ENCODE peak calls at places on chromosomes 13 and 19, in four cellular contexts. E is breast epithelium; G is CD8-positive, alpha-beta T cell; Y is heart left ventricle. P is an unnamed sample.

GRCh38 chr19:5624741-5625140 is 1.9 kb downstream of the SAFB start:
- DNase-seq in Y (no peak), G (no peak), E (no peak), P (no peak)

GRCh38 chr19:47608908-47609879 is at the start of gene BICRA:
- DNase-seq in E (peak; percentile 83), G (peak; percentile 79), Y (peak; percentile 88), P (peak; percentile 77)

GRCh38 chr13:77387607-77388200 is 60.8 kb upstream of the MYCBP2 start:
- DNase-seq in Y (no peak), G (no peak), E (peak; percentile 19), P (no peak)

GRCh38 chr13:44276061-44276460 is 97.6 kb upstream of the SERP2 start:
- DNase-seq in E (no peak), G (no peak), Y (no peak), P (no peak)

GRCh38 chr19:16509141-16510061 is 13.2 kb downstream of the C19orf44 start:
- DNase-seq in Y (peak; percentile 73), E (peak; percentile 90), G (no peak), P (no peak)

GRCh38 chr13:104487006-104487405 is 1420.8 kb upstream of the SLC10A2 start:
- DNase-seq in G (no peak), Y (no peak), E (no peak), P (no peak)

GRCh38 chr19:55146078-55146647 is 2.8 kb downstream of the TNNT1 start:
- DNase-seq in E (no peak), Y (no peak), G (peak; percentile 26), P (no peak)

GRCh38 chr19:35249848-35250711 is 1.3 kb downstream of the LSR start:
- DNase-seq in E (no peak), Y (no peak), G (no peak), P (no peak)

GRCh38 chr19:16435238-16435911 is 36.4 kb downstream of the EPS15L1 start:
- DNase-seq in G (no peak), E (peak; percentile 57), Y (peak; percentile 77), P (no peak)

GRCh38 chr13:21225082-21225481 is 48.6 kb downstream of the MRPL57 start:
- DNase-seq in G (no peak), Y (no peak), E (no peak), P (no peak)

GRCh38 chr19:48966541-48967345 is 1.6 kb downstream of the FTL start:
- DNase-seq in G (no peak), Y (no peak), E (no peak), P (no peak)

GRCh38 chr19:15195987-15196682 is 4.7 kb downstream of the NOTCH3 start:
- DNase-seq in G (peak; percentile 38), Y (no peak), E (peak; percentile 80), P (no peak)

GRCh38 chr19:47106819-47107200 is 6.8 kb downstream of the ZC3H4 start:
- DNase-seq in Y (no peak), G (no peak), E (no peak), P (no peak)

GRCh38 chr13:65112123-65113075 is 2117.7 kb downstream of the PCDH9 start:
- DNase-seq in Y (no peak), E (no peak), G (no peak), P (no peak)

GRCh38 chr19:19461671-19462622 is 53.4 kb downstream of the TSSK6 start:
- DNase-seq in Y (peak; percentile 85), G (peak; percentile 46), E (no peak), P (peak; percentile 23)

GRCh38 chr19:19460258-19460731 is 54.8 kb downstream of the GATAD2A start:
- DNase-seq in G (peak; percentile 37), E (no peak), Y (no peak), P (no peak)

GRCh38 chr19:19459707-19460251 is 54.3 kb downstream of the GATAD2A start:
- DNase-seq in E (no peak), G (peak; percentile 70), Y (peak; percentile 64), P (peak; percentile 49)

GRCh38 chr19:19461306-19461670 is 54.1 kb downstream of the TSSK6 start:
- DNase-seq in G (no peak), Y (no peak), E (no peak), P (no peak)

DNA sequence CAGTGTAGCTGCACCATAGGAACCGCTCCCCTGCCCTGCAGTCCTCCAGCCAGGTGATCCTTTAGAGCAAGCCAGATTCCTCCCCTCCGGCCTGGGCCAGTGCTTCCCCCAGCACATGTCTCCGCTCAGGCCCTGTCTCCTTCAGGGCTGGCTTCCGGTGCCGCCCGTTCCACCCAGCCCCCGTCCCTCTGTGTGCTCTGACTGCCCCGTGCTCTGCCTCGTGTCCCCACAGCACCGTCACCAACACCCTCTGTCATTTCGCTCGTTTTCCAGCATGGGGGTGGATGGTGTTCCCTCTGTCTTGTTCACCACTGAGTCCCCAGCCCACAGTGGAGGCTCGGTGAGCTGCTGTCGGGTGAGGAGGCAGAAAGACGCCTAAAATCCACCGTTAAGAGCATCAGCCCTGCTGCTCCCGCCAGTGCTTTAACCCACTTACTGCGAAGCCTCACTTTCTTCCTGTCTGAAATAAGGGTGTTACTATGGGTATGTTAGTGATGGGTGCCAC is 54.5 kb downstream of the TSSK6 start:
- DNase-seq in G (peak; percentile 55), E (peak; percentile 30), Y (peak; percentile 77), P (peak; percentile 67)
- H3K4me1 ChIP-seq in G (peaks cover 83% of the 10 kb centered on the region), E (peaks cover 25% of the 10 kb centered on the region), Y (peaks cover 75% of the 10 kb centered on the region), P (peaks cover 82% of the 10 kb centered on the region)

GRCh38 chr19:933553-933882 is 7.7 kb downstream of the ARID3A start:
- DNase-seq in G (no peak), Y (no peak), E (no peak), P (no peak)

GRCh38 chr19:934197-934840 is 8.5 kb downstream of the ARID3A start:
- DNase-seq in E (no peak), Y (no peak), G (no peak), P (no peak)

GRCh38 chr19:932647-933552 is 7.1 kb downstream of the ARID3A start:
- DNase-seq in E (no peak), G (peak; percentile 59), Y (peak; percentile 84), P (no peak)

GRCh38 chr19:929523-930258 is 3.9 kb downstream of the ARID3A start:
- DNase-seq in E (no peak), G (no peak), Y (no peak), P (no peak)

GRCh38 chr19:931860-932646 is 6.2 kb downstream of the ARID3A start:
- DNase-seq in Y (no peak), E (no peak), G (no peak), P (no peak)
- H3K4me1 ChIP-seq in Y (peaks cover 46% of the 10 kb centered on the region), E (peaks cover 11% of the 10 kb centered on the region), G (peaks cover 25% of the 10 kb centered on the region), P (peaks cover 20% of the 10 kb centered on the region)

GRCh38 chr19:3517638-3518037 is 11.5 kb downstream of the FZR1 start:
- DNase-seq in G (no peak), E (no peak), Y (no peak), P (no peak)

GRCh38 chr19:3518231-3518630 is 12.1 kb downstream of the FZR1 start:
- DNase-seq in E (no peak), Y (no peak), G (no peak), P (no peak)

GRCh38 chr19:3514930-3515329 is 8.8 kb downstream of the FZR1 start:
- DNase-seq in E (no peak), G (no peak), Y (no peak), P (no peak)

GRCh38 chr19:3516675-3517207 is 10.6 kb downstream of the FZR1 start:
- DNase-seq in E (no peak), G (peak; percentile 63), Y (no peak), P (peak; percentile 37)

DNA sequence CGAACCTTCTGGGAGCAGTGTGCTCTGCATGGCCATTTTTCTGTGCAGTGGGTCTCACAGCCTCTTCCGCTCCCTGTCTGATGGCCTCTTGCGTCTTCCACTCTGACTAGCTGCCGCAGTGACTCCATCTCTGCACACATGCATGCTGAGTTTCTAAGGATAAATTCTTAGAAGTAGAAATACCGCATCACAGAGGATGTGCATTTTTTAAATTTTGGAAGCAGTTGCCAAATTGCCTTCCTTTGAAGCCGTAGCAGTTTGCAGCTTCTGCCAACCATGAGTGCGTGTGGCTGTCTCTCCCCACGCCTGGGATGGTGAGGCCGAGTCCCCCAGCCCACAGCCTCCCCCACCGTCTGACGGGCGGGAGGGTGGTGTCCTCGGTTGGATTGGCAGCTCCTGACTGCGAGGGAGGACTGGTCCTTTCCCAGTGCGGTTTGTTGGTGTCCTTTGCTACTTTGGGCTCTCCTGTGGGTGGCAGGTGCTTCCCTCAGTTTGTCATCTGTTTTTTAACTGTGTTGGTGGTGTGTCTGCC is 9.8 kb downstream of the FZR1 start:
- DNase-seq in E (no peak), G (no peak), Y (no peak), P (no peak)
- H3K4me1 ChIP-seq in E (peaks cover 4% of the 10 kb centered on the region), G (peaks cover 17% of the 10 kb centered on the region), Y (peaks cover 38% of the 10 kb centered on the region), P (peaks cover 7% of the 10 kb centered on the region)

GRCh38 chr13:92838786-92839185 is 387.8 kb upstream of the GPC6 start:
- DNase-seq in E (no peak), Y (no peak), G (no peak), P (no peak)
- H3K4me1 ChIP-seq in E (no peaks in the 10 kb centered on the region), Y (no peaks in the 10 kb centered on the region), G (no peaks in the 10 kb centered on the region), P (no peaks in the 10 kb centered on the region)

DNA sequence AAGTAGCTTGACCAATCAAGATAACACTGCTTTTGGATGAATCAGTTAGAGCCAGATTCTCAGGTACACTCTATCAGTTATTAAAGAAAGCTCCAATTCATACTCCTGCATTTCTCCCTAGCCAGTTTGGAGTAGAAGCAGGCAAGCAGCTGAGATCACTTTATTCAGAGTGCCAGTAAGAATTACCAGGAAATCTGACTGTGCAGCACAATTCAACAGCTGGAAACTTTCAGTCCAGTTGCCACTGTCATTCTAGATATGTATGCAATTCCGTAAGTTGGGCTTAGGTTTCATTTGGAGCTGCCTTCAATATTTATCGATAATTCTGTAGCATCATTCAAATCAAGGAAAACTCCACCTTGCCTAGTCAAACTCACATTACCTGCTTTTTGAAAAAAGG is 2625.6 kb upstream of the PCDH20 start:
- DNase-seq in Y (no peak), G (no peak), E (no peak), P (no peak)
- H3K4me1 ChIP-seq in Y (no peaks in the 10 kb centered on the region), G (no peaks in the 10 kb centered on the region), E (no peaks in the 10 kb centered on the region), P (no peaks in the 10 kb centered on the region)

DNA sequence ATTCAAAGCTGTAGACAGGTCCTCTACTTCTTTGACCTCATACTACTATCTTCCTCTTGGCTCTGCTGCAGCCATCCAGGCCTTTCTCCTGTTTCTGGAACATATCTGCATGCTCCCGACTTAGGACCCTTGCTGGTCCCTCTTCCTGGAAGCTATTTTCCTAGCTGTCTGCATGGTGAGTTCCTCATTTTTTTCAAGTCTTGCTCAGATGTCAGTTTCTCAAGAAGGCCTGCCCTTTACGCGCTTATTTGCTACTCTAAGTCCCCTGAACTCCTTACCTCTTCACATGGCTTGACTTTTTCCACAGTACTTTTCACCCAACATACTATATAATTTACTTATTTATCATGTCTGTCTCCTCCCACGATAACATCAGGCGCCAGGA is 31.4 kb downstream of the DNAJC3 start:
- DNase-seq in G (no peak), E (no peak), Y (no peak), P (no peak)
- H3K4me1 ChIP-seq in G (peaks cover 22% of the 10 kb centered on the region), E (no peaks in the 10 kb centered on the region), Y (peaks cover 15% of the 10 kb centered on the region), P (peaks cover 11% of the 10 kb centered on the region)

GRCh38 chr13:25961294-25961693 is 90.5 kb downstream of the SHISA2 start:
- DNase-seq in E (no peak), G (no peak), Y (no peak), P (no peak)

GRCh38 chr13:25963681-25964080 is 88.1 kb downstream of the SHISA2 start:
- DNase-seq in E (no peak), G (no peak), Y (no peak), P (no peak)

GRCh38 chr13:25958983-25959382 is 92.8 kb downstream of the SHISA2 start:
- DNase-seq in E (no peak), Y (no peak), G (no peak), P (no peak)
- H3K4me1 ChIP-seq in E (no peaks in the 10 kb centered on the region), Y (no peaks in the 10 kb centered on the region), G (peaks cover 19% of the 10 kb centered on the region), P (peaks cover 29% of the 10 kb centered on the region)

P was measured in naive thymus-derived CD4-positive, alpha-beta T cell.